ENCODE peak calls at places on chromosomes 3 and 15, in eight cellular contexts. W, M, J, X, T, L, O and S are unnamed samples. For H3K27me3, the result is how much of the 10 kb centered on the place peaks cover.

GRCh38 chr3:50317303-50317702 is 5.2 kb downstream of the HYAL2 start:
- DNase-seq in W (no peak), M (no peak), J (peak), X (no peak), T (peak), L (no peak), O (no peak), S (no peak)

GRCh38 chr3:111617912-111618601 is 22.9 kb upstream of the ZBED2 start:
- DNase-seq in W (no peak), M (no peak), J (no peak), X (no peak), T (no peak), L (no peak), O (no peak), S (no peak)

GRCh38 chr3:155744626-155745324 is at the start of gene PLCH1:
- DNase-seq in W (peak), M (peak), J (peak), X (peak), T (peak), L (peak), O (peak), S (no peak)

GRCh38 chr3:14266361-14266760 is 87.7 kb downstream of the LSM3 start:
- DNase-seq in W (no peak), M (no peak), J (no peak), X (no peak), T (no peak), L (no peak), O (no peak), S (no peak)

GRCh38 chr15:56760186-56760585 is 26.9 kb upstream of the ZNF280D start:
- DNase-seq in W (no peak), M (no peak), J (no peak), X (no peak), T (no peak), L (no peak), O (no peak), S (no peak)

GRCh38 chr3:149898771-149899170 is 71.9 kb downstream of the PFN2 start:
- DNase-seq in W (no peak), M (no peak), J (no peak), X (no peak), T (no peak), L (no peak), O (no peak), S (no peak)

GRCh38 chr15:68930268-68931022 is at the start of gene SPESP1:
- DNase-seq in W (no peak), M (no peak), J (peak), X (peak), T (peak), L (peak), O (peak), S (no peak)

GRCh38 chr3:142784228-142784627 is 60.4 kb downstream of the TRPC1 start:
- DNase-seq in W (no peak), M (no peak), J (no peak), X (no peak), T (no peak), L (no peak), O (no peak), S (no peak)

GRCh38 chr15:92636950-92637481 is 18.6 kb downstream of the FAM174B start:
- DNase-seq in W (peak), M (peak), J (peak), X (peak), T (no peak), L (peak), O (peak), S (no peak)

GRCh38 chr3:4426782-4427344 is 40.2 kb downstream of the SUMF1 start:
- DNase-seq in W (no peak), M (no peak), J (no peak), X (peak), T (no peak), L (no peak), O (no peak), S (no peak)

GRCh38 chr3:113985526-113985925 is 37.7 kb downstream of the ZDHHC23 start:
- DNase-seq in W (no peak), M (no peak), J (no peak), X (no peak), T (no peak), L (peak), O (no peak), S (no peak)

GRCh38 chr3:184320099-184320445 is 5.7 kb downstream of the EIF4G1 start:
- DNase-seq in W (peak), M (peak), J (peak), X (peak), T (peak), L (peak), O (peak), S (no peak)

GRCh38 chr3:195046441-195046840 is 224.5 kb downstream of the XXYLT1 start:
- DNase-seq in W (no peak), M (no peak), J (no peak), X (no peak), T (peak), L (no peak), O (no peak), S (no peak)

GRCh38 chr15:73872370-73872769 is 994 bp upstream of the TBC1D21 start:
- DNase-seq in W (no peak), M (no peak), J (no peak), X (no peak), T (no peak), L (no peak), O (no peak), S (no peak)
- H3K27me3 ChIP-seq in W (under half), M (under half), J (under half), X (under half), T (under half), L (under half), O (under half), S (under half)

DNA sequence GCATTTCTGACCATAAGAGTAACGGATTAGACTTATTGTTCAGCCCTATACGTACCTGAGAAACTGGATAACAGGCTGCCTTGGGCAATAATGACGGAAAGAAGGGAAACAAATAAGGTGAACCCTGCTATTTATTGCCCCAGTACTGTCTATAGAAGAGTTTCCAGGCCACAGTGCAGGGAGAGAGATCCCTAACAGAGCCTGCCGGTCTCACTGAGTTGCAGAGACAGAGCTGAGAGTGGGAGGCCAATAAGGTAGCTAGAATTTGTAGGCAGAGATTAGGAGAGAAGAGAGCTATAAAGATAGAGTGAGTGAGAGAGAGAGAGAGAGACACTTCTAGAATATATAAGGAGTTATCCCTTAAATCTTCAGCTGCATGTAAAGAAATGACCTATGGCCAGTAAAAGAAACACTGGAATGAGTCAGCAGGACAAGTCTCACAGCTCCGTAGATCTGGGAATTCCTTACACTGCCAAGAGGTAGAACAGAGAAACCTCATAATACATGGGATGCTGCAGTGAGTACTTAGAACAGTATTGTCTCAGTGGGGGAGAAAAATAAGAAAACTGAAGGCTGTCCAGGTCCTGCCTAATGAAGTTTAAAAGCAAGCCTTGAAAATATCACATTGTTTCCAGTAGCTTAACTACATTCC is 51.8 kb downstream of the ST3GAL6 start:
- DNase-seq in W (no peak), M (no peak), J (no peak), X (no peak), T (no peak), L (no peak), O (no peak), S (no peak)
- TF ChIP-seq POLR2AphosphoS5 in W (no peak), M (no peak), J (no peak), X (no peak), T (no peak), L (no peak), O (no peak), S (no peak)

GRCh38 chr3:126859415-126860246 is 123.3 kb upstream of the PLXNA1 start:
- DNase-seq in W (no peak), M (no peak), J (no peak), X (no peak), T (no peak), L (no peak), O (no peak), S (peak)
- H3K27ac ChIP-seq in W (no peak), M (no peak), J (no peak), X (no peak), T (no peak), L (no peak), O (no peak), S (no peak)

GRCh38 chr3:45794177-45794560 is 2.2 kb downstream of the SLC6A20 start:
- DNase-seq in W (no peak), M (no peak), J (no peak), X (no peak), T (no peak), L (no peak), O (no peak), S (no peak)
- H3K27me3 ChIP-seq in W (under half), M (half or more), J (under half), X (under half), T (under half), L (half or more), O (under half), S (under half)

GRCh38 chr3:12442654-12443501 is 41.4 kb upstream of the TSEN2 start:
- DNase-seq in W (no peak), M (no peak), J (no peak), X (no peak), T (no peak), L (no peak), O (no peak), S (no peak)

GRCh38 chr3:12438318-12438717 is 46.0 kb upstream of the TSEN2 start:
- DNase-seq in W (no peak), M (no peak), J (no peak), X (no peak), T (no peak), L (no peak), O (no peak), S (no peak)

GRCh38 chr3:12443781-12444522 is 40.3 kb upstream of the TSEN2 start:
- DNase-seq in W (no peak), M (no peak), J (no peak), X (no peak), T (no peak), L (no peak), O (no peak), S (no peak)

GRCh38 chr3:12439161-12439560 is 45.1 kb upstream of the TSEN2 start:
- DNase-seq in W (no peak), M (no peak), J (peak), X (no peak), T (no peak), L (no peak), O (no peak), S (no peak)

DNA sequence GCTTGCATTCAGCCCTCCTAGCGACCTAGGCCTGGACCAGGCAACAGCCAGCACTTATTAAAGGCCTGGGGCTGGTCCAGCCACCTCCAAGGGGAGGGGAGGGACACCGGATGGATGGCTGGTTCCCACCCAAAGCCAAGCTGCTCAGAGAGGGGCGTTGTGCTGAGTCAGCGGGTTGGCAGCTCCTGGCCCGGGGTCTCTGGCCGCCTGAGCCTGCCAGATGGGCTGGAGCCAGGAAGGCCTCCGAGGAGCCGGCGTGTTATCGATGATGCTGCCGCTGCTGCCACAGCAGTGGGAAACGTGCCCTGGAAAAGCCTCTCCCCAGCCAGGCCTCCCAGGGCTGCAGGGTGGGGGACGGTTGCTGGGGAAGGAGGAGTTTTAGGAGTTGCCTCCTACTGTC is 43.4 kb upstream of the TSEN2 start:
- DNase-seq in W (no peak), M (no peak), J (no peak), X (no peak), T (no peak), L (no peak), O (no peak), S (no peak)
- TF ChIP-seq POLR2AphosphoS5 in W (no peak), M (no peak), J (no peak), X (no peak), T (no peak), L (no peak), O (no peak), S (peak)

GRCh38 chr15:71080166-71080565 is 35.1 kb upstream of the THSD4 start:
- DNase-seq in W (no peak), M (no peak), J (no peak), X (no peak), T (no peak), L (no peak), O (no peak), S (no peak)
- H3K27ac ChIP-seq in W (peak), M (no peak), J (peak), X (no peak), T (no peak), L (no peak), O (peak), S (peak)